ENCODE peak calls at places on chromosomes 11 and 22, in ten cellular contexts. One of them, this sample, is unnamed.

GRCh38 chr22:26570864-26571525 is 18.9 kb downstream of the TPST2 start:
- DNase-seq in thoracic aorta: no peak
- DNase-seq in mucosa of descending colon: no peak
- DNase-seq in endothelial cell of umbilical vein: no peak
- DNase-seq in cardiac muscle cell: no peak
- DNase-seq in upper lobe of left lung: no peak
- DNase-seq in Jurkat, Clone E6-1: no peak
- DNase-seq in CD8-positive, alpha-beta T cell: no peak
- DNase-seq in naive thymus-derived CD4-positive, alpha-beta T cell: no peak
- DNase-seq in adipocyte: no peak
- DNase-seq in this sample: no peak

GRCh38 chr11:111086058-111086457 is 159.5 kb upstream of the POU2AF2 start:
- DNase-seq in Jurkat, Clone E6-1: no peak
- DNase-seq in cardiac muscle cell: no peak
- DNase-seq in upper lobe of left lung: no peak
- DNase-seq in mucosa of descending colon: no peak
- DNase-seq in thoracic aorta: no peak
- DNase-seq in naive thymus-derived CD4-positive, alpha-beta T cell: no peak
- DNase-seq in endothelial cell of umbilical vein: no peak
- DNase-seq in adipocyte: no peak
- DNase-seq in CD8-positive, alpha-beta T cell: no peak
- DNase-seq in this sample: peak

GRCh38 chr22:28911777-28912669 is 28.7 kb downstream of the ZNRF3 start:
- DNase-seq in Jurkat, Clone E6-1: no peak
- DNase-seq in adipocyte: peak
- DNase-seq in upper lobe of left lung: no peak
- DNase-seq in endothelial cell of umbilical vein: no peak
- DNase-seq in thoracic aorta: no peak
- DNase-seq in CD8-positive, alpha-beta T cell: no peak
- DNase-seq in cardiac muscle cell: peak
- DNase-seq in mucosa of descending colon: peak
- DNase-seq in naive thymus-derived CD4-positive, alpha-beta T cell: no peak
- DNase-seq in this sample: no peak

GRCh38 chr22:23696326-23696851 is 5.6 kb downstream of the RGL4 start:
- DNase-seq in thoracic aorta: no peak
- DNase-seq in endothelial cell of umbilical vein: no peak
- DNase-seq in adipocyte: no peak
- DNase-seq in CD8-positive, alpha-beta T cell: peak
- DNase-seq in Jurkat, Clone E6-1: peak
- DNase-seq in naive thymus-derived CD4-positive, alpha-beta T cell: peak
- DNase-seq in upper lobe of left lung: no peak
- DNase-seq in cardiac muscle cell: peak
- DNase-seq in mucosa of descending colon: peak
- DNase-seq in this sample: no peak

GRCh38 chr22:27105142-27106025 is 448.0 kb downstream of the MIAT start:
- DNase-seq in naive thymus-derived CD4-positive, alpha-beta T cell: no peak
- DNase-seq in cardiac muscle cell: peak
- DNase-seq in CD8-positive, alpha-beta T cell: no peak
- DNase-seq in Jurkat, Clone E6-1: no peak
- DNase-seq in adipocyte: peak
- DNase-seq in endothelial cell of umbilical vein: peak
- DNase-seq in mucosa of descending colon: peak
- DNase-seq in thoracic aorta: peak
- DNase-seq in upper lobe of left lung: no peak
- DNase-seq in this sample: peak

GRCh38 chr22:19983701-19984100 is 32.9 kb downstream of the ARVCF start:
- DNase-seq in cardiac muscle cell: no peak
- DNase-seq in naive thymus-derived CD4-positive, alpha-beta T cell: no peak
- DNase-seq in CD8-positive, alpha-beta T cell: no peak
- DNase-seq in thoracic aorta: no peak
- DNase-seq in adipocyte: no peak
- DNase-seq in endothelial cell of umbilical vein: no peak
- DNase-seq in upper lobe of left lung: peak
- DNase-seq in mucosa of descending colon: no peak
- DNase-seq in Jurkat, Clone E6-1: no peak
- DNase-seq in this sample: no peak

GRCh38 chr11:66339163-66339675 is 3.0 kb upstream of the RIN1 start:
- DNase-seq in mucosa of descending colon: no peak
- DNase-seq in adipocyte: no peak
- DNase-seq in CD8-positive, alpha-beta T cell: no peak
- DNase-seq in naive thymus-derived CD4-positive, alpha-beta T cell: no peak
- DNase-seq in thoracic aorta: no peak
- DNase-seq in Jurkat, Clone E6-1: no peak
- DNase-seq in cardiac muscle cell: no peak
- DNase-seq in endothelial cell of umbilical vein: no peak
- DNase-seq in upper lobe of left lung: no peak
- DNase-seq in this sample: no peak

GRCh38 chr22:37214431-37215025 is 2.3 kb upstream of the SSTR3 start:
- DNase-seq in endothelial cell of umbilical vein: no peak
- DNase-seq in Jurkat, Clone E6-1: no peak
- DNase-seq in thoracic aorta: no peak
- DNase-seq in mucosa of descending colon: no peak
- DNase-seq in CD8-positive, alpha-beta T cell: no peak
- DNase-seq in naive thymus-derived CD4-positive, alpha-beta T cell: no peak
- DNase-seq in adipocyte: no peak
- DNase-seq in cardiac muscle cell: no peak
- DNase-seq in upper lobe of left lung: no peak
- DNase-seq in this sample: no peak

GRCh38 chr11:128291835-128292234 is 295.5 kb downstream of the ETS1 start:
- DNase-seq in Jurkat, Clone E6-1: peak
- DNase-seq in thoracic aorta: no peak
- DNase-seq in endothelial cell of umbilical vein: no peak
- DNase-seq in naive thymus-derived CD4-positive, alpha-beta T cell: peak
- DNase-seq in CD8-positive, alpha-beta T cell: peak
- DNase-seq in adipocyte: no peak
- DNase-seq in cardiac muscle cell: no peak
- DNase-seq in upper lobe of left lung: no peak
- DNase-seq in mucosa of descending colon: peak
- DNase-seq in this sample: no peak

GRCh38 chr22:43476751-43477150 is 64.9 kb downstream of the MPPED1 start:
- DNase-seq in adipocyte: no peak
- DNase-seq in mucosa of descending colon: no peak
- DNase-seq in endothelial cell of umbilical vein: no peak
- DNase-seq in Jurkat, Clone E6-1: no peak
- DNase-seq in CD8-positive, alpha-beta T cell: no peak
- DNase-seq in naive thymus-derived CD4-positive, alpha-beta T cell: no peak
- DNase-seq in cardiac muscle cell: no peak
- DNase-seq in thoracic aorta: no peak
- DNase-seq in upper lobe of left lung: no peak
- DNase-seq in this sample: no peak

GRCh38 chr11:95145430-95146063 is 55.9 kb downstream of the ENDOD1 start:
- DNase-seq in upper lobe of left lung: no peak
- DNase-seq in CD8-positive, alpha-beta T cell: no peak
- DNase-seq in cardiac muscle cell: no peak
- DNase-seq in endothelial cell of umbilical vein: no peak
- DNase-seq in thoracic aorta: no peak
- DNase-seq in Jurkat, Clone E6-1: no peak
- DNase-seq in adipocyte: no peak
- DNase-seq in mucosa of descending colon: no peak
- DNase-seq in naive thymus-derived CD4-positive, alpha-beta T cell: no peak
- DNase-seq in this sample: no peak

GRCh38 chr22:48204296-48204695 is 1441.8 kb downstream of the TBC1D22A start:
- DNase-seq in CD8-positive, alpha-beta T cell: no peak
- DNase-seq in Jurkat, Clone E6-1: no peak
- DNase-seq in thoracic aorta: no peak
- DNase-seq in naive thymus-derived CD4-positive, alpha-beta T cell: no peak
- DNase-seq in cardiac muscle cell: no peak
- DNase-seq in adipocyte: no peak
- DNase-seq in upper lobe of left lung: no peak
- DNase-seq in mucosa of descending colon: no peak
- DNase-seq in endothelial cell of umbilical vein: no peak
- DNase-seq in this sample: no peak

GRCh38 chr22:33438273-33438672 is 380.1 kb upstream of the SYN3 start:
- DNase-seq in Jurkat, Clone E6-1: no peak
- DNase-seq in upper lobe of left lung: no peak
- DNase-seq in mucosa of descending colon: no peak
- DNase-seq in cardiac muscle cell: peak
- DNase-seq in thoracic aorta: no peak
- DNase-seq in naive thymus-derived CD4-positive, alpha-beta T cell: no peak
- DNase-seq in adipocyte: peak
- DNase-seq in CD8-positive, alpha-beta T cell: no peak
- DNase-seq in endothelial cell of umbilical vein: no peak
- DNase-seq in this sample: peak

GRCh38 chr22:39910875-39911601 is 10.2 kb downstream of the GRAP2 start:
- DNase-seq in CD8-positive, alpha-beta T cell: no peak
- DNase-seq in thoracic aorta: no peak
- DNase-seq in endothelial cell of umbilical vein: no peak
- DNase-seq in mucosa of descending colon: no peak
- DNase-seq in cardiac muscle cell: no peak
- DNase-seq in naive thymus-derived CD4-positive, alpha-beta T cell: no peak
- DNase-seq in adipocyte: no peak
- DNase-seq in upper lobe of left lung: no peak
- DNase-seq in Jurkat, Clone E6-1: no peak
- DNase-seq in this sample: no peak
- H3K4me3 ChIP-seq in CD8-positive, alpha-beta T cell: peak
- H3K4me3 ChIP-seq in thoracic aorta: no peak
- H3K4me3 ChIP-seq in endothelial cell of umbilical vein: no peak
- H3K4me3 ChIP-seq in mucosa of descending colon: no peak
- H3K4me3 ChIP-seq in cardiac muscle cell: no peak
- H3K4me3 ChIP-seq in naive thymus-derived CD4-positive, alpha-beta T cell: peak
- H3K4me3 ChIP-seq in adipocyte: no peak
- H3K4me3 ChIP-seq in upper lobe of left lung: no peak
- H3K4me3 ChIP-seq in Jurkat, Clone E6-1: no peak
- H3K4me3 ChIP-seq in this sample: no peak

GRCh38 chr11:103683581-103683980 is 352.9 kb upstream of the DDI1 start:
- DNase-seq in CD8-positive, alpha-beta T cell: no peak
- DNase-seq in mucosa of descending colon: no peak
- DNase-seq in naive thymus-derived CD4-positive, alpha-beta T cell: no peak
- DNase-seq in cardiac muscle cell: peak
- DNase-seq in endothelial cell of umbilical vein: peak
- DNase-seq in upper lobe of left lung: no peak
- DNase-seq in Jurkat, Clone E6-1: no peak
- DNase-seq in adipocyte: no peak
- DNase-seq in thoracic aorta: no peak
- DNase-seq in this sample: no peak
- H3K4me3 ChIP-seq in CD8-positive, alpha-beta T cell: no peak
- H3K4me3 ChIP-seq in mucosa of descending colon: no peak
- H3K4me3 ChIP-seq in naive thymus-derived CD4-positive, alpha-beta T cell: no peak
- H3K4me3 ChIP-seq in cardiac muscle cell: no peak
- H3K4me3 ChIP-seq in endothelial cell of umbilical vein: no peak
- H3K4me3 ChIP-seq in upper lobe of left lung: no peak
- H3K4me3 ChIP-seq in Jurkat, Clone E6-1: no peak
- H3K4me3 ChIP-seq in adipocyte: no peak
- H3K4me3 ChIP-seq in thoracic aorta: no peak
- H3K4me3 ChIP-seq in this sample: no peak

GRCh38 chr22:38925571-38926041 is 31.8 kb upstream of the APOBEC3A start:
- DNase-seq in naive thymus-derived CD4-positive, alpha-beta T cell: no peak
- DNase-seq in adipocyte: no peak
- DNase-seq in cardiac muscle cell: no peak
- DNase-seq in mucosa of descending colon: no peak
- DNase-seq in Jurkat, Clone E6-1: no peak
- DNase-seq in CD8-positive, alpha-beta T cell: no peak
- DNase-seq in thoracic aorta: no peak
- DNase-seq in upper lobe of left lung: no peak
- DNase-seq in endothelial cell of umbilical vein: no peak
- DNase-seq in this sample: no peak

GRCh38 chr22:38921801-38922200 is 35.6 kb upstream of the APOBEC3A start:
- DNase-seq in Jurkat, Clone E6-1: peak
- DNase-seq in thoracic aorta: no peak
- DNase-seq in mucosa of descending colon: no peak
- DNase-seq in adipocyte: no peak
- DNase-seq in endothelial cell of umbilical vein: no peak
- DNase-seq in upper lobe of left lung: no peak
- DNase-seq in naive thymus-derived CD4-positive, alpha-beta T cell: no peak
- DNase-seq in cardiac muscle cell: no peak
- DNase-seq in CD8-positive, alpha-beta T cell: no peak
- DNase-seq in this sample: no peak

GRCh38 chr22:38927033-38927789 is 30.2 kb upstream of the APOBEC3A start:
- DNase-seq in endothelial cell of umbilical vein: peak
- DNase-seq in Jurkat, Clone E6-1: no peak
- DNase-seq in adipocyte: peak
- DNase-seq in cardiac muscle cell: peak
- DNase-seq in upper lobe of left lung: peak
- DNase-seq in mucosa of descending colon: peak
- DNase-seq in naive thymus-derived CD4-positive, alpha-beta T cell: peak
- DNase-seq in thoracic aorta: peak
- DNase-seq in CD8-positive, alpha-beta T cell: peak
- DNase-seq in this sample: no peak

GRCh38 chr22:38923463-38924196 is 33.8 kb upstream of the APOBEC3A start:
- DNase-seq in thoracic aorta: peak
- DNase-seq in Jurkat, Clone E6-1: no peak
- DNase-seq in endothelial cell of umbilical vein: peak
- DNase-seq in naive thymus-derived CD4-positive, alpha-beta T cell: no peak
- DNase-seq in mucosa of descending colon: peak
- DNase-seq in cardiac muscle cell: peak
- DNase-seq in upper lobe of left lung: no peak
- DNase-seq in CD8-positive, alpha-beta T cell: no peak
- DNase-seq in adipocyte: peak
- DNase-seq in this sample: peak

DNA sequence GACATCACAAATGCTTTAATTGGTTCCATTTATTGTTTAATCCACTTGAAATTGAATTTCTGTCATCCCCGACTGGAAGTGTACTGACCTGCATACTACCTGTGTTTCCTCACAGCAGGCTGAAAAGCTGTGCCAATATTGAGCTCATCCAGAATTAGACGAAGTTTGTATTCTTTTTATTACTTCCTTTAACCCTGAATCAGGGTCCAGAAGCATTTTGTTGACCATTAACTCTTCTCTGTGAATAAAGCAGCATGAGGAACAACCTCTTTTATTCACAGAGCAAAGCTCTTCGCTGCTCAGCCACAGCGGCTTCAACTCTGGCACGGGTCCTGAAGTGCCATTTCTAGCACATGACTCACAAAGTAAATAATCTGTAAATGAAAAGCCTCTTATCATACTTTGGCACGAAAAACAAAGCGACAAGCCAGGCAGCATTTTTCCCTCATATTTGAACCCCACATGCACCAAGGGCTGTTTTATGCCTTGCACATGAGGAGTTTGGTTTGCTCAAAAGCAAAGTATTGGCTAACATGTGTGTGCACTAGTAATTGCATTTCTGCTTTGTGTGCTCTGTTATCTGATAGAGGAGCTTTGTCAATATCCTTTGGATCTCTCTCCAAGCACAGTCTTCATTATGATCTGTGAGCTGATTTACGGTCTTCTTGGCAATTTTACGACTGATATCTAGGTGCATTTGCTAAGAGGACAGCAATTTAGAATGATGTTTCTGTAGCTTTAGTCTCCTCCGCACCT is 33.0 kb upstream of the APOBEC3A start:
- DNase-seq in CD8-positive, alpha-beta T cell: no peak
- DNase-seq in mucosa of descending colon: peak
- DNase-seq in adipocyte: peak
- DNase-seq in naive thymus-derived CD4-positive, alpha-beta T cell: no peak
- DNase-seq in thoracic aorta: peak
- DNase-seq in cardiac muscle cell: peak
- DNase-seq in Jurkat, Clone E6-1: no peak
- DNase-seq in endothelial cell of umbilical vein: peak
- DNase-seq in upper lobe of left lung: no peak
- DNase-seq in this sample: peak
- H3K4me3 ChIP-seq in CD8-positive, alpha-beta T cell: no peak
- H3K4me3 ChIP-seq in mucosa of descending colon: no peak
- H3K4me3 ChIP-seq in adipocyte: peak
- H3K4me3 ChIP-seq in naive thymus-derived CD4-positive, alpha-beta T cell: no peak
- H3K4me3 ChIP-seq in thoracic aorta: peak
- H3K4me3 ChIP-seq in cardiac muscle cell: no peak
- H3K4me3 ChIP-seq in Jurkat, Clone E6-1: no peak
- H3K4me3 ChIP-seq in endothelial cell of umbilical vein: peak
- H3K4me3 ChIP-seq in upper lobe of left lung: no peak
- H3K4me3 ChIP-seq in this sample: peak

GRCh38 chr11:26841818-26842457 is 120.1 kb upstream of the SLC5A12 start:
- DNase-seq in upper lobe of left lung: no peak
- DNase-seq in endothelial cell of umbilical vein: no peak
- DNase-seq in thoracic aorta: peak
- DNase-seq in Jurkat, Clone E6-1: no peak
- DNase-seq in cardiac muscle cell: peak
- DNase-seq in adipocyte: peak
- DNase-seq in naive thymus-derived CD4-positive, alpha-beta T cell: no peak
- DNase-seq in mucosa of descending colon: no peak
- DNase-seq in CD8-positive, alpha-beta T cell: no peak
- DNase-seq in this sample: peak
- H3K4me3 ChIP-seq in upper lobe of left lung: no peak
- H3K4me3 ChIP-seq in endothelial cell of umbilical vein: no peak
- H3K4me3 ChIP-seq in thoracic aorta: peak
- H3K4me3 ChIP-seq in Jurkat, Clone E6-1: no peak
- H3K4me3 ChIP-seq in cardiac muscle cell: no peak
- H3K4me3 ChIP-seq in adipocyte: peak
- H3K4me3 ChIP-seq in naive thymus-derived CD4-positive, alpha-beta T cell: no peak
- H3K4me3 ChIP-seq in mucosa of descending colon: no peak
- H3K4me3 ChIP-seq in CD8-positive, alpha-beta T cell: no peak
- H3K4me3 ChIP-seq in this sample: no peak

This sample was measured in skeletal muscle cell.